ENCODE peak calls at places on chromosomes 1 and 21, in ten cellular contexts. Z is ovary, V is GM23248, W is small intestine, B is right cardiac atrium, C is ascending aorta, I is astrocyte, M is A549, R is HepG2, F is thyroid gland. P is an unnamed sample.

GRCh38 chr1:67584938-67585337 is 100.1 kb upstream of the GADD45A start:
- DNase-seq in Z (no peak), V (no peak), W (no peak), B (no peak), C (peak; percentile 82), I (no peak), M (no peak), R (no peak), F (peak; percentile 68), P (no peak)

GRCh38 chr1:204340137-204340536 is 19.6 kb downstream of the PLEKHA6 start:
- DNase-seq in Z (no peak), V (no peak), W (no peak), B (no peak), C (no peak), I (no peak), M (no peak), R (no peak), F (no peak), P (no peak)

GRCh38 chr1:112818990-112819689 is 104.0 kb upstream of the PPM1J start:
- DNase-seq in Z (no peak), V (peak; percentile 63), W (peak; percentile 63), B (no peak), C (no peak), I (peak; percentile 85), M (no peak), R (no peak), F (no peak), P (peak; percentile 58)

GRCh38 chr1:48462716-48463285 is 9.2 kb downstream of the SPATA6 start:
- DNase-seq in Z (no peak), V (no peak), W (no peak), B (no peak), C (no peak), I (no peak), M (no peak), R (no peak), F (no peak), P (no peak)

GRCh38 chr1:184929711-184930202 is 44.6 kb downstream of the NIBAN1 start:
- DNase-seq in Z (no peak), V (no peak), W (no peak), B (no peak), C (no peak), I (no peak), M (no peak), R (no peak), F (peak; percentile 13), P (peak; percentile 95)

GRCh38 chr1:111911036-111911435 is 78.4 kb downstream of the KCND3 start:
- DNase-seq in Z (no peak), V (no peak), W (no peak), B (no peak), C (no peak), I (no peak), M (no peak), R (no peak), F (no peak), P (no peak)

GRCh38 chr1:209884665-209885117 is 53.3 kb upstream of the SYT14 start:
- DNase-seq in Z (no peak), V (peak; percentile 100), W (peak; percentile 63), B (no peak), C (peak; percentile 69), I (peak; percentile 100), M (peak; percentile 80), R (peak; percentile 16), F (peak; percentile 87), P (peak; percentile 87)

GRCh38 chr1:182968151-182968741 is 15.3 kb upstream of the SHCBP1L start:
- DNase-seq in Z (no peak), V (peak; percentile 24), W (no peak), B (no peak), C (no peak), I (peak; percentile 69), M (peak; percentile 13), R (peak; percentile 16), F (no peak), P (peak; percentile 88)

GRCh38 chr1:205396972-205397616 is 24.8 kb downstream of the LEMD1 start:
- DNase-seq in Z (no peak), V (peak; percentile 63), W (peak; percentile 71), B (no peak), C (no peak), I (no peak), M (peak; percentile 67), R (peak; percentile 64), F (peak; percentile 20), P (peak; percentile 30)

GRCh38 chr1:14380408-14380807 is 218.1 kb upstream of the KAZN start:
- DNase-seq in Z (no peak), V (no peak), W (no peak), B (no peak), C (no peak), I (no peak), M (no peak), R (no peak), F (no peak), P (no peak)

GRCh38 chr1:156126701-156127534 is 12.4 kb downstream of the LMNA start:
- DNase-seq in Z (peak; percentile 60), V (peak; percentile 98), W (peak; percentile 57), B (peak; percentile 77), C (peak; percentile 84), I (peak; percentile 97), M (peak; percentile 77), R (no peak), F (no peak), P (peak; percentile 83)

GRCh38 chr1:64516301-64516700 is 46.4 kb downstream of the CACHD1 start:
- DNase-seq in Z (no peak), V (peak; percentile 73), W (no peak), B (no peak), C (no peak), I (peak; percentile 26), M (no peak), R (no peak), F (no peak), P (no peak)
- H3K4me1 ChIP-seq in Z (peaks cover 47% of the 10 kb centered on the region), V (peaks cover 57% of the 10 kb centered on the region), W (peaks cover 7% of the 10 kb centered on the region), B (peaks cover 2% of the 10 kb centered on the region), C (peaks cover 7% of the 10 kb centered on the region), I (peaks cover 50% of the 10 kb centered on the region), M (peaks cover 14% of the 10 kb centered on the region), R (no peaks in the 10 kb centered on the region), F (peaks cover 62% of the 10 kb centered on the region), P (no peaks in the 10 kb centered on the region)

GRCh38 chr1:84001501-84001900 is 2.6 kb upstream of the TTLL7 start:
- DNase-seq in Z (no peak), V (no peak), W (no peak), B (no peak), C (no peak), I (no peak), M (no peak), R (no peak), F (no peak), P (no peak)

GRCh38 chr1:83999316-83999819 is 436 bp upstream of the TTLL7 start:
- DNase-seq in Z (peak; percentile 56), V (peak; percentile 85), W (peak; percentile 49), B (peak; percentile 90), C (peak; percentile 86), I (peak; percentile 65), M (peak; percentile 71), R (peak; percentile 13), F (peak; percentile 66), P (peak; percentile 70)

GRCh38 chr1:83998599-83999315 is at the start of gene TTLL7:
- DNase-seq in Z (peak; percentile 59), V (peak; percentile 80), W (peak; percentile 56), B (peak; percentile 94), C (peak; percentile 88), I (no peak), M (peak; percentile 70), R (peak; percentile 10), F (peak; percentile 77), P (peak; percentile 69)

GRCh38 chr1:84000196-84000885 is 1.4 kb upstream of the TTLL7 start:
- DNase-seq in Z (no peak), V (no peak), W (no peak), B (no peak), C (no peak), I (no peak), M (no peak), R (no peak), F (no peak), P (no peak)

DNA sequence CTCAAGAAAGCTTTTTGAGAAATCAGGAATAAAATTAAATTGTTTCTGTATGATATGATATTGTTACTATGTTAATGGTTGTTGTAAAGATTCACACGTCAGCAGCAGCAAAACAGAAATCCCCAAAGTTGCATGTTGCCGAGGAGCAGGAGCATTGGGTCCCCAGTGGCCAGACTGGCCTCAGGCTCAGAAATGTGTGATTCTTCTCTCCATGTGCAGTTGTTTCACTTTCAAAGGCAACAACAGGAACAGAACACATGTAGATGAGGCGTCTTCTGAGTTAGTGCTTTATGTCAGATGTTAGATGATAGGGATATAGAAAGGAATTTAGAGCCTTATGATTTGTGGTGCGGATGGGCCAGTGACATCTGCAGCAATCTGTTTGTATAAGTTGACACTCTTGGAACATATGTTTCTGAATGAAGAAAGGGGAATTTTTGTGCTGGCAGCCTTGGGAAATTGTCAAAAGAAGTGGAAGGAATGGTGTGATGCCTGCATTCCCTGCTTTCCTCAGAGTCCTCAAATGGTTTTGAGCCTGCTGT is 2.1 kb upstream of the TTLL7 start:
- DNase-seq in Z (no peak), V (no peak), W (no peak), B (no peak), C (no peak), I (no peak), M (no peak), R (no peak), F (no peak), P (no peak)
- H3K4me1 ChIP-seq in Z (peaks cover 2% of the 10 kb centered on the region), V (peaks cover 3% of the 10 kb centered on the region), W (no peaks in the 10 kb centered on the region), B (no peaks in the 10 kb centered on the region), C (no peaks in the 10 kb centered on the region), I (peaks cover 6% of the 10 kb centered on the region), M (peaks cover 9% of the 10 kb centered on the region), R (peaks cover 6% of the 10 kb centered on the region), F (peaks cover 6% of the 10 kb centered on the region), P (peaks cover 5% of the 10 kb centered on the region)

DNA sequence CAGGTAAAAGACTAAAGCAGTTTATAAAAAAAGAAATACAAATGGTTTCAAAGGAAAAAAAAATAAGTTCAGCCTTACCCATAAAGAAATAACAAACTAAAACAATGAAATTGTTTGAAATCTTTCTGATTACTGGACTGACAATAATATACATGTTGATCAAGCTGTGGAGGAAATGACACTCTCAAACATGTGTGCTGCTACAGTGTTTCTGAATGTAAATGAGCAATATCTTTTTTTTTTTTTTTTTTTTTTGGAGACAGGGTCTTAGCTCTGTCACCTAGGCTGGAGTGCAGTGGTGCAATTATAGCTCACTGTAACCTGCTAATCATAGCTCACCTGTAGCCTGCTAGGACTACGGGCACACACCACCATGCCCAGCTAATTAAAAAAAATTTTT is 6.5 kb downstream of the EPS15 start:
- DNase-seq in Z (no peak), V (no peak), W (no peak), B (no peak), C (no peak), I (no peak), M (no peak), R (no peak), F (no peak), P (no peak)
- H3K4me1 ChIP-seq in Z (peaks cover 7% of the 10 kb centered on the region), V (peaks cover 40% of the 10 kb centered on the region), W (no peaks in the 10 kb centered on the region), B (no peaks in the 10 kb centered on the region), C (peaks cover 6% of the 10 kb centered on the region), I (no peaks in the 10 kb centered on the region), M (peaks cover 32% of the 10 kb centered on the region), R (peaks cover 56% of the 10 kb centered on the region), F (peaks cover 74% of the 10 kb centered on the region), P (peaks cover 53% of the 10 kb centered on the region)

GRCh38 chr21:31786164-31786920 is 54.4 kb upstream of the SCAF4 start:
- DNase-seq in Z (no peak), V (no peak), W (no peak), B (no peak), C (no peak), I (no peak), M (no peak), R (no peak), F (peak; percentile 8), P (no peak)
- H3K4me1 ChIP-seq in Z (peaks cover 6% of the 10 kb centered on the region), V (no peaks in the 10 kb centered on the region), W (no peaks in the 10 kb centered on the region), B (peaks cover 2% of the 10 kb centered on the region), C (no peaks in the 10 kb centered on the region), I (no peaks in the 10 kb centered on the region), M (no peaks in the 10 kb centered on the region), R (no peaks in the 10 kb centered on the region), F (peaks cover 11% of the 10 kb centered on the region), P (no peaks in the 10 kb centered on the region)